ENCODE peak calls at places on chromosomes 2 and 18, in eight cellular contexts. X, I, Y, O, G, Q, T and A are unnamed samples.

GRCh38 chr2:47043142-47043890 is 111.8 kb downstream of the STPG4 start:
- DNase-seq in X (peak; percentile 90), I (no peak), Y (no peak), O (no peak), G (no peak), Q (peak; percentile 99), T (peak; percentile 72), A (peak; percentile 36)

GRCh38 chr2:217960351-217960750 is 42.4 kb downstream of the TNS1 start:
- DNase-seq in X (no peak), I (no peak), Y (peak; percentile 50), O (no peak), G (no peak), Q (no peak), T (no peak), A (no peak)

GRCh38 chr2:173934895-173935294 is 30.3 kb downstream of the SP3 start:
- DNase-seq in X (no peak), I (no peak), Y (no peak), O (no peak), G (peak; percentile 15), Q (no peak), T (no peak), A (no peak)

GRCh38 chr18:49933530-49933929 is 120.2 kb upstream of the ACAA2 start:
- DNase-seq in X (peak; percentile 32), I (no peak), Y (no peak), O (no peak), G (no peak), Q (peak; percentile 14), T (no peak), A (no peak)

GRCh38 chr2:208363485-208363884 is 43.1 kb upstream of the PTH2R start:
- DNase-seq in X (peak; percentile 86), I (no peak), Y (no peak), O (no peak), G (no peak), Q (peak; percentile 15), T (no peak), A (no peak)

GRCh38 chr2:235414422-235414821 is 79.4 kb upstream of the AGAP1 start:
- DNase-seq in X (no peak), I (no peak), Y (no peak), O (no peak), G (peak; percentile 75), Q (no peak), T (no peak), A (peak; percentile 87)

GRCh38 chr18:55833543-55833942 is 245.6 kb upstream of the TCF4 start:
- DNase-seq in X (peak; percentile 97), I (no peak), Y (no peak), O (no peak), G (no peak), Q (peak; percentile 66), T (no peak), A (no peak)

GRCh38 chr2:8304821-8305766 is 376.8 kb upstream of the ID2 start:
- DNase-seq in X (no peak), I (no peak), Y (no peak), O (no peak), G (no peak), Q (no peak), T (no peak), A (no peak)

GRCh38 chr2:201532686-201533304 is 81.3 kb downstream of the STRADB start:
- DNase-seq in X (peak; percentile 83), I (no peak), Y (no peak), O (no peak), G (no peak), Q (peak; percentile 26), T (no peak), A (no peak)

GRCh38 chr2:109290887-109291675 is 162.1 kb downstream of the SH3RF3 start:
- DNase-seq in X (peak; percentile 15), I (no peak), Y (no peak), O (no peak), G (peak; percentile 58), Q (no peak), T (no peak), A (peak; percentile 63)

GRCh38 chr2:109129921-109130725 is 1.1 kb downstream of the SH3RF3 start:
- DNase-seq in X (peak; percentile 26), I (no peak), Y (no peak), O (no peak), G (no peak), Q (peak; percentile 19), T (peak; percentile 69), A (no peak)

GRCh38 chr2:25342372-25343186 is 854 bp upstream of the DNMT3A start:
- DNase-seq in X (peak; percentile 68), I (peak; percentile 77), Y (peak; percentile 94), O (peak; percentile 95), G (peak; percentile 72), Q (peak; percentile 87), T (peak; percentile 99), A (peak; percentile 60)

GRCh38 chr2:86358982-86359381 is 21.6 kb upstream of the REEP1 start:
- DNase-seq in X (no peak), I (no peak), Y (no peak), O (no peak), G (no peak), Q (no peak), T (no peak), A (no peak)

GRCh38 chr2:64696631-64697030 is 42.9 kb upstream of the SERTAD2 start:
- DNase-seq in X (no peak), I (no peak), Y (no peak), O (no peak), G (no peak), Q (no peak), T (no peak), A (no peak)

GRCh38 chr2:15146960-15147359 is 414.2 kb downstream of the NBAS start:
- DNase-seq in X (no peak), I (no peak), Y (no peak), O (no peak), G (no peak), Q (no peak), T (no peak), A (no peak)

GRCh38 chr18:2002178-2002577 is 569.1 kb downstream of the METTL4 start:
- DNase-seq in X (peak; percentile 41), I (no peak), Y (no peak), O (peak; percentile 9), G (no peak), Q (no peak), T (no peak), A (no peak)

GRCh38 chr2:223692227-223692947 is 90.2 kb upstream of the SCG2 start:
- DNase-seq in X (peak; percentile 73), I (no peak), Y (no peak), O (peak; percentile 59), G (no peak), Q (peak; percentile 56), T (peak; percentile 36), A (no peak)

GRCh38 chr2:68861330-68861729 is 9.9 kb downstream of the BMP10 start:
- DNase-seq in X (no peak), I (no peak), Y (no peak), O (no peak), G (no peak), Q (no peak), T (no peak), A (no peak)

GRCh38 chr18:30527226-30527625 is 515.3 kb downstream of the DSC3 start:
- DNase-seq in X (no peak), I (no peak), Y (no peak), O (peak; percentile 38), G (no peak), Q (no peak), T (no peak), A (no peak)

GRCh38 chr18:11750581-11751304 is 61.7 kb downstream of the GNAL start:
- DNase-seq in X (no peak), I (no peak), Y (no peak), O (no peak), G (no peak), Q (no peak), T (peak; percentile 61), A (no peak)

GRCh38 chr18:28588884-28589549 is 412.1 kb upstream of the CDH2 start:
- DNase-seq in X (peak; percentile 75), I (no peak), Y (no peak), O (no peak), G (no peak), Q (no peak), T (no peak), A (no peak)

GRCh38 chr2:109216332-109216731 is 87.3 kb downstream of the SH3RF3 start:
- DNase-seq in X (no peak), I (no peak), Y (no peak), O (no peak), G (no peak), Q (no peak), T (no peak), A (no peak)

GRCh38 chr18:58991127-58991798 is 126.6 kb downstream of the ZNF532 start:
- DNase-seq in X (peak; percentile 35), I (no peak), Y (no peak), O (no peak), G (no peak), Q (no peak), T (no peak), A (no peak)

GRCh38 chr18:74862094-74862493 is 264.4 kb downstream of the ZNF407 start:
- DNase-seq in X (no peak), I (no peak), Y (no peak), O (peak; percentile 17), G (no peak), Q (no peak), T (no peak), A (no peak)

GRCh38 chr2:228853151-228853550 is 417.9 kb downstream of the PID1 start:
- DNase-seq in X (no peak), I (no peak), Y (no peak), O (no peak), G (no peak), Q (no peak), T (no peak), A (no peak)

GRCh38 chr2:104919127-104919526 is 65.2 kb downstream of the POU3F3 start:
- DNase-seq in X (no peak), I (no peak), Y (no peak), O (peak; percentile 9), G (no peak), Q (no peak), T (no peak), A (no peak)

GRCh38 chr2:200456567-200456966 is 53.3 kb downstream of the KCTD18 start:
- DNase-seq in X (no peak), I (no peak), Y (no peak), O (no peak), G (no peak), Q (no peak), T (no peak), A (peak; percentile 52)

GRCh38 chr2:211869134-211869533 is 669.5 kb downstream of the ERBB4 start:
- DNase-seq in X (no peak), I (no peak), Y (no peak), O (no peak), G (no peak), Q (no peak), T (no peak), A (no peak)

GRCh38 chr2:6968319-6969100 is 51.3 kb downstream of the RNF144A start:
- DNase-seq in X (no peak), I (no peak), Y (no peak), O (peak; percentile 51), G (no peak), Q (no peak), T (peak; percentile 54), A (no peak)

GRCh38 chr2:57376985-57377384 is 669.6 kb upstream of the VRK2 start:
- DNase-seq in X (peak; percentile 7), I (no peak), Y (no peak), O (peak; percentile 30), G (no peak), Q (peak; percentile 18), T (peak; percentile 33), A (no peak)

GRCh38 chr2:36965751-36966369 is 476 bp downstream of the STRN start:
- DNase-seq in X (peak; percentile 8), I (peak; percentile 4), Y (no peak), O (peak; percentile 76), G (no peak), Q (peak; percentile 45), T (peak; percentile 92), A (peak; percentile 46)

GRCh38 chr2:46167406-46167805 is 129.8 kb upstream of the EPAS1 start:
- DNase-seq in X (no peak), I (no peak), Y (no peak), O (no peak), G (no peak), Q (peak; percentile 43), T (no peak), A (no peak)

GRCh38 chr2:209977386-209978239 is 24.8 kb upstream of the RPE start:
- DNase-seq in X (peak; percentile 67), I (peak; percentile 37), Y (no peak), O (peak; percentile 39), G (peak; percentile 7), Q (peak; percentile 27), T (peak; percentile 11), A (peak; percentile 21)

GRCh38 chr2:197777823-197778407 is 7.2 kb downstream of the BOLL start:
- DNase-seq in X (peak; percentile 72), I (peak; percentile 17), Y (no peak), O (peak; percentile 19), G (peak; percentile 8), Q (no peak), T (peak; percentile 23), A (peak; percentile 20)